ENCODE peak calls at places on chromosomes 13 and 19, in five cellular contexts. R is cardiac muscle cell, Y is AG10803, G is GM12865, X is fibroblast of lung. D is an unnamed sample.

GRCh38 chr13:46951516-46951915 is 54.7 kb upstream of the HTR2A start:
- DNase-seq in R (no peak), Y (no peak), G (no peak), X (peak), D (peak)

GRCh38 chr13:83136660-83137059 is 745.6 kb downstream of the SLITRK1 start:
- DNase-seq in R (no peak), Y (no peak), G (no peak), X (no peak), D (no peak)

GRCh38 chr19:52086481-52086880 is 9.1 kb downstream of the ZNF841 start:
- DNase-seq in R (no peak), Y (peak), G (no peak), X (peak), D (peak)

GRCh38 chr13:114145256-114145655 is 12.8 kb upstream of the RASA3 start:
- DNase-seq in R (no peak), Y (no peak), G (no peak), X (no peak), D (no peak)

GRCh38 chr19:21569497-21569870 is 64.1 kb downstream of the ZNF429 start:
- DNase-seq in R (no peak), Y (no peak), G (no peak), X (peak), D (peak)

GRCh38 chr13:82751221-82751620 is 1131.1 kb downstream of the SLITRK1 start:
- DNase-seq in R (no peak), Y (no peak), G (no peak), X (no peak), D (no peak)

GRCh38 chr13:76884167-76884566 is 2.0 kb downstream of the KCTD12 start:
- DNase-seq in R (peak), Y (peak), G (peak), X (peak), D (peak)

GRCh38 chr13:26508885-26509284 is 48.6 kb upstream of the WASF3 start:
- DNase-seq in R (no peak), Y (peak), G (no peak), X (peak), D (peak)

GRCh38 chr19:2394054-2394668 is 33.2 kb downstream of the TIMM13 start:
- DNase-seq in R (no peak), Y (no peak), G (peak), X (no peak), D (no peak)

GRCh38 chr13:85277753-85278152 is 521.5 kb downstream of the SLITRK6 start:
- DNase-seq in R (no peak), Y (no peak), G (no peak), X (peak), D (no peak)

GRCh38 chr13:100528820-100529219 is 59.8 kb downstream of the GGACT start:
- DNase-seq in R (no peak), Y (no peak), G (no peak), X (no peak), D (no peak)

GRCh38 chr19:53057904-53058579 is 13.5 kb downstream of the ERVV-2 start:
- DNase-seq in R (peak), Y (no peak), G (no peak), X (no peak), D (no peak)

GRCh38 chr19:6062274-6062673 is 48.0 kb downstream of the RFX2 start:
- DNase-seq in R (no peak), Y (peak), G (no peak), X (peak), D (peak)

DNA sequence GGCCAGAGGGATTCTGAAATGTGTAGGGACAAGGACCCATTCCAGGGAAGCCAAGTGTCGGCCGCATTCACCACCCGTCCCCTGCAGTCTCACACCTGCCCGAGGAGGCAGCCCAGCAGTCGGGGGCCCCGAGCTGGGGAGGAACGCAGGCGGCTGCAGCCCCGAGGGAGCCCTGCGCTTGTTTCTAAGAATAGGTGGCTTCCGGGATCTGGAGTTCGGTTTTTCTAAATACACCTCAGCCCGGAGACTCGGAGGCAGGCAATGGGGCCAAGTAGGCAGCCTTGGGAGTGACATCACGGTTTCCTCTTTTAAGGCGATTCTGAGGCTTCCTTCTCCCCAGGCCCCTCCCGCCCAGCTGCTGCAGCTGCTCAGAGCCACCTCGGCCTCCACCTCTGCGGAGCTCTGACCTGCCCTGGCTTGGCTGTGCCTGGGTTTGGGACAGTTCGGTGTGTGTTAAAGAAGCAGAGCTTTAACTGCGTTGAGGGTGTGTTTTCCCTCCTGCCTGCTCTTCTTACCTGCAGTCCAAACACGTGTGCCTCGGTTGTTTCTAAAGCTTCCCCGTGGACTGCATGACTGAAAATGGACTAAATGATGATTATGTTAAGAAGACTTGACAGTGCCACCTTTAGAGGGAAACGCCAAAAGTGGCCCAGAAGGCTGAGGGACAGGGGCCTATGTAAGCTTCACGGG is 80.5 kb downstream of the COL4A2 start:
- DNase-seq in R (no peak), Y (no peak), G (peak), X (no peak), D (peak)
- H3K4me3 ChIP-seq in R (no peak), Y (no peak), G (no peak), X (no peak), D (no peak)

GRCh38 chr19:10431943-10432735 is 11.8 kb downstream of the PDE4A start:
- DNase-seq in R (peak), Y (peak), G (peak), X (peak), D (no peak)

GRCh38 chr19:10428996-10429381 is 8.7 kb downstream of the PDE4A start:
- DNase-seq in R (no peak), Y (no peak), G (no peak), X (no peak), D (no peak)

GRCh38 chr19:10431254-10431942 is 11.1 kb downstream of the PDE4A start:
- DNase-seq in R (no peak), Y (peak), G (peak), X (peak), D (peak)

GRCh38 chr19:10432736-10433130 is 12.4 kb downstream of the PDE4A start:
- DNase-seq in R (no peak), Y (no peak), G (no peak), X (no peak), D (no peak)

GRCh38 chr19:10430505-10431253 is 10.3 kb downstream of the PDE4A start:
- DNase-seq in R (peak), Y (peak), G (peak), X (peak), D (no peak)
- TF ChIP-seq CTCF in R (no peak), Y (no peak), G (no peak), X (no peak), D (no peak)

GRCh38 chr13:57638147-57638890 is 6.8 kb downstream of the PCDH17 start:
- DNase-seq in R (no peak), Y (no peak), G (no peak), X (no peak), D (no peak)

GRCh38 chr13:57635541-57635940 is 4.0 kb downstream of the PCDH17 start:
- DNase-seq in R (no peak), Y (no peak), G (no peak), X (peak), D (no peak)

GRCh38 chr13:57634829-57635165 is 3.3 kb downstream of the PCDH17 start:
- DNase-seq in R (no peak), Y (no peak), G (no peak), X (no peak), D (no peak)

GRCh38 chr13:57636811-57637210 is 5.3 kb downstream of the PCDH17 start:
- DNase-seq in R (no peak), Y (no peak), G (no peak), X (no peak), D (no peak)

GRCh38 chr13:57637515-57637914 is 6.0 kb downstream of the PCDH17 start:
- DNase-seq in R (no peak), Y (no peak), G (no peak), X (no peak), D (no peak)
- H3K4me3 ChIP-seq in R (no peak), Y (no peak), G (no peak), X (no peak), D (no peak)

DNA sequence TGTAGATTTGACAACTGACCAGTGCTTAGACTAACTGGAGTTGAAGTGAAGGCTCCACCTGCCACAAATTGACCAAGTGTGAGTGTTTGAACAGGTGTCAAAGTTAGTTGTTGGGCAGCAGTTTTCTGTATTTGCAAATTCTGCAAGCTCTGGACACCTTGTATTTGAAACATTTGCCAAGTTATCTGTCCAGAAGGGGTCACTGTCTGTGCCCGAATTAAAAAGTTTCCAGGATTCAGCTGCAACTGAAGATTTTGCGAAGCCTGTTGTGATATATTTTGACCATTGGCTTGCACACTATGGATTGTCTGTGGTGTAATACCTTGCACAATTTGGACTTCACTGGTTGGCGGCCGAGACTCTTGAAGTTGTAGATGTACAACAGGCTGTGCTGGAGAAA is 1690.7 kb downstream of the SLITRK5 start:
- DNase-seq in R (no peak), Y (no peak), G (no peak), X (no peak), D (peak)
- TF ChIP-seq CTCF in R (peak), Y (peak), G (no peak), X (peak), D (peak)

GRCh38 chr19:45553464-45553863 is 31.1 kb downstream of the OPA3 start:
- DNase-seq in R (peak), Y (no peak), G (no peak), X (no peak), D (no peak)
- H3K4me3 ChIP-seq in R (no peak), Y (no peak), G (no peak), X (no peak), D (no peak)

GRCh38 chr19:33397536-33398360 is 24.2 kb downstream of the CEBPG start:
- DNase-seq in R (no peak), Y (no peak), G (no peak), X (no peak), D (no peak)
- TF ChIP-seq CTCF in R (peak), Y (peak), G (no peak), X (peak), D (no peak)

GRCh38 chr19:8577247-8577646 is at the start of gene MYO1F:
- DNase-seq in R (no peak), Y (no peak), G (peak), X (no peak), D (no peak)
- H3K4me3 ChIP-seq in R (no peak), Y (no peak), G (peak), X (no peak), D (no peak)

DNA sequence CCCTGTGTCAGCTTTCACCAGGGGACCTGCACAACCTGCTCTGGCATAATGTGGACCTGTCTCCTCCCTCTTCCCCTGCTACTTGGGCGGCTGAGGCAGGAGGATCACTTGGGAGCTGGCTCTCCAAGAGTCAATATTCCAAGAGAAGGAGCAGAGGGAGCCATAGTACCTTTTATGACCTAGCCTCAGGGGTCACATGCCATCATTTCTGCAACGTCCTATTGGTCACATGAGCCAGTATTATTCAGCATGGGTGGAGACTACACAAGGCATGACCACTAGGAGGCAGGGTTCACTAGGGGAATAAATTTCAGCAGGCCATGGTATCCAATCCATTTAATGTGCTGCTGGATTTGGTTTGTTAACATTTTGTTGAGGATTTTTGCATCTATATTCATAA is 12.0 kb upstream of the SHFL start:
- DNase-seq in R (no peak), Y (no peak), G (peak), X (no peak), D (peak)
- TF ChIP-seq CTCF in R (peak), Y (no peak), G (peak), X (peak), D (peak)

D was measured in fibroblast of mammary gland.